ENCODE peak calls at places on chromosomes 12 and 14, in four cellular contexts. One of them, this sample, is unnamed.

GRCh38 chr14:39492267-39492666 is 60.0 kb upstream of the FBXO33 start:
- DNase-seq in A549: peak
- DNase-seq in SK-N-SH: no peak
- DNase-seq in GM12878: no peak
- DNase-seq in this sample: no peak

GRCh38 chr14:62039871-62040270 is 277.7 kb downstream of the SNAPC1 start:
- DNase-seq in A549: no peak
- DNase-seq in SK-N-SH: no peak
- DNase-seq in GM12878: no peak
- DNase-seq in this sample: no peak

GRCh38 chr14:80059041-80059440 is 152.3 kb downstream of the DIO2 start:
- DNase-seq in A549: no peak
- DNase-seq in SK-N-SH: no peak
- DNase-seq in GM12878: no peak
- DNase-seq in this sample: no peak

GRCh38 chr12:11553871-11554533 is 95.5 kb upstream of the ETV6 start:
- DNase-seq in A549: peak
- DNase-seq in SK-N-SH: peak
- DNase-seq in GM12878: peak
- DNase-seq in this sample: peak

GRCh38 chr12:77734489-77734888 is 96.2 kb upstream of the NAV3 start:
- DNase-seq in A549: no peak
- DNase-seq in SK-N-SH: no peak
- DNase-seq in GM12878: no peak
- DNase-seq in this sample: no peak

GRCh38 chr14:35959835-35960234 is 133.7 kb downstream of the BRMS1L start:
- DNase-seq in A549: peak
- DNase-seq in SK-N-SH: no peak
- DNase-seq in GM12878: no peak
- DNase-seq in this sample: no peak

GRCh38 chr12:5783274-5783920 is 161.7 kb downstream of the ANO2 start:
- DNase-seq in A549: no peak
- DNase-seq in SK-N-SH: no peak
- DNase-seq in GM12878: no peak
- DNase-seq in this sample: no peak

GRCh38 chr12:59040651-59041050 is 120.3 kb upstream of the LRIG3 start:
- DNase-seq in A549: peak
- DNase-seq in SK-N-SH: no peak
- DNase-seq in GM12878: no peak
- DNase-seq in this sample: no peak

GRCh38 chr14:97077253-97077653 is 280.1 kb downstream of the VRK1 start:
- DNase-seq in A549: peak
- DNase-seq in SK-N-SH: peak
- DNase-seq in GM12878: peak
- DNase-seq in this sample: no peak

GRCh38 chr12:57888407-57889157 is 42.1 kb upstream of the CTDSP2 start:
- DNase-seq in A549: no peak
- DNase-seq in SK-N-SH: no peak
- DNase-seq in GM12878: no peak
- DNase-seq in this sample: no peak

GRCh38 chr12:124626841-124627502 is 59.6 kb upstream of the NCOR2 start:
- DNase-seq in A549: no peak
- DNase-seq in SK-N-SH: no peak
- DNase-seq in GM12878: no peak
- DNase-seq in this sample: no peak

GRCh38 chr12:107418976-107419375 is 266.6 kb upstream of the PWP1 start:
- DNase-seq in A549: no peak
- DNase-seq in SK-N-SH: no peak
- DNase-seq in GM12878: no peak
- DNase-seq in this sample: no peak

GRCh38 chr14:69107407-69108003 is 45.4 kb downstream of the DCAF5 start:
- DNase-seq in A549: peak
- DNase-seq in SK-N-SH: peak
- DNase-seq in GM12878: peak
- DNase-seq in this sample: peak

GRCh38 chr12:53211476-53212381 is 4.7 kb upstream of the ITGB7 start:
- DNase-seq in A549: peak
- DNase-seq in SK-N-SH: peak
- DNase-seq in GM12878: no peak
- DNase-seq in this sample: no peak

GRCh38 chr12:57813111-57813970 is 5.2 kb downstream of the AVIL start:
- DNase-seq in A549: no peak
- DNase-seq in SK-N-SH: no peak
- DNase-seq in GM12878: no peak
- DNase-seq in this sample: no peak

GRCh38 chr12:122850695-122851350 is 15.6 kb downstream of the HIP1R start:
- DNase-seq in A549: no peak
- DNase-seq in SK-N-SH: peak
- DNase-seq in GM12878: no peak
- DNase-seq in this sample: no peak

GRCh38 chr14:102507026-102507860 is 2.3 kb downstream of the ANKRD9 start:
- DNase-seq in A549: no peak
- DNase-seq in SK-N-SH: no peak
- DNase-seq in GM12878: no peak
- DNase-seq in this sample: no peak

GRCh38 chr12:85779768-85780167 is 56.4 kb downstream of the RASSF9 start:
- DNase-seq in A549: peak
- DNase-seq in SK-N-SH: no peak
- DNase-seq in GM12878: no peak
- DNase-seq in this sample: no peak

GRCh38 chr14:50061664-50062437 is 54.5 kb downstream of the VCPKMT start:
- DNase-seq in A549: no peak
- DNase-seq in SK-N-SH: peak
- DNase-seq in GM12878: peak
- DNase-seq in this sample: peak

GRCh38 chr12:113103756-113104450 is 31.7 kb downstream of the RASAL1 start:
- DNase-seq in A549: peak
- DNase-seq in SK-N-SH: peak
- DNase-seq in GM12878: no peak
- DNase-seq in this sample: peak

GRCh38 chr12:25328082-25328712 is 77.5 kb upstream of the KRAS start:
- DNase-seq in A549: peak
- DNase-seq in SK-N-SH: no peak
- DNase-seq in GM12878: no peak
- DNase-seq in this sample: peak

GRCh38 chr14:92914087-92914656 is 8.8 kb upstream of the CHGA start:
- DNase-seq in A549: no peak
- DNase-seq in SK-N-SH: no peak
- DNase-seq in GM12878: no peak
- DNase-seq in this sample: peak

GRCh38 chr12:50317198-50317597 is 33.9 kb upstream of the LIMA1 start:
- DNase-seq in A549: peak
- DNase-seq in SK-N-SH: no peak
- DNase-seq in GM12878: no peak
- DNase-seq in this sample: no peak

GRCh38 chr12:50309950-50310349 is 26.6 kb upstream of the LIMA1 start:
- DNase-seq in A549: no peak
- DNase-seq in SK-N-SH: no peak
- DNase-seq in GM12878: no peak
- DNase-seq in this sample: no peak

GRCh38 chr12:50313256-50313931 is 30.1 kb upstream of the LIMA1 start:
- DNase-seq in A549: no peak
- DNase-seq in SK-N-SH: no peak
- DNase-seq in GM12878: no peak
- DNase-seq in this sample: no peak

GRCh38 chr12:50315803-50316202 is 32.5 kb upstream of the LIMA1 start:
- DNase-seq in A549: no peak
- DNase-seq in SK-N-SH: no peak
- DNase-seq in GM12878: no peak
- DNase-seq in this sample: no peak

GRCh38 chr12:50314629-50315312 is 31.5 kb upstream of the LIMA1 start:
- DNase-seq in A549: peak
- DNase-seq in SK-N-SH: peak
- DNase-seq in GM12878: no peak
- DNase-seq in this sample: peak
- TF ChIP-seq PBX3 in A549: no peak
- TF ChIP-seq PBX3 in SK-N-SH: no peak
- TF ChIP-seq PBX3 in GM12878: no peak
- TF ChIP-seq PBX3 in this sample: no peak

DNA sequence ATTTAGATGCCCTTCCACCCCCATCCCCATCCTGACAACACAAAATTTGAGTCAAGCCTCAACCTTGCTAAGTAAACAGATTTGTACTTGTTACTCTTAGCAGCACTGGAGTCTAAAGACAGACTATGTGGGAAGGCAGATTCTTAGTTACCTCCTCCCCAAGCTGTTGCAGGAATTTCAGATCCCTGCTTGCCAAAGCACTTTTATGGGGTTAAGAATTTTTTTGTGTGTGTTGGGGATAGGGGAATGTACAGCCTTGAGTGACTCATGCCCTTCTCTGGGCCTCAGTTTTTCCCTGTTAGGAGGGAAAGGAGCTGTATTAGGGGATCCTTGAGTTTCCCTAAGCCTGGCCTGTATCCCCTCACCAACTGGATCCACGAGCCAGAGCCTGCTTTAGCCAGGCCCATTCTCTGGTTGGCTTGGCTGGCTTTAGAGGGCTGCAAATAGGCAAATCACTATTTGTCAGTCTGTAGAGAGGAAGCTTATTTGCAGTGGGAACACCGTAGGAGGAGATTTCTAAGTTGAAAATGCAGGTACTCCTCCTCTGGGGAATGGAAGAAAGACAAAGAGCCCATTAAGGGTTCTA is 27.7 kb upstream of the RNU6-8 start:
- DNase-seq in A549: peak
- DNase-seq in SK-N-SH: no peak
- DNase-seq in GM12878: no peak
- DNase-seq in this sample: no peak
- TF ChIP-seq PBX3 in A549: no peak
- TF ChIP-seq PBX3 in SK-N-SH: peak
- TF ChIP-seq PBX3 in GM12878: no peak
- TF ChIP-seq PBX3 in this sample: no peak

GRCh38 chr14:78790262-78790661 is 620.1 kb downstream of the NRXN3 start:
- DNase-seq in A549: peak
- DNase-seq in SK-N-SH: no peak
- DNase-seq in GM12878: no peak
- DNase-seq in this sample: no peak
- TF ChIP-seq PBX3 in A549: no peak
- TF ChIP-seq PBX3 in SK-N-SH: no peak
- TF ChIP-seq PBX3 in GM12878: no peak
- TF ChIP-seq PBX3 in this sample: no peak

DNA sequence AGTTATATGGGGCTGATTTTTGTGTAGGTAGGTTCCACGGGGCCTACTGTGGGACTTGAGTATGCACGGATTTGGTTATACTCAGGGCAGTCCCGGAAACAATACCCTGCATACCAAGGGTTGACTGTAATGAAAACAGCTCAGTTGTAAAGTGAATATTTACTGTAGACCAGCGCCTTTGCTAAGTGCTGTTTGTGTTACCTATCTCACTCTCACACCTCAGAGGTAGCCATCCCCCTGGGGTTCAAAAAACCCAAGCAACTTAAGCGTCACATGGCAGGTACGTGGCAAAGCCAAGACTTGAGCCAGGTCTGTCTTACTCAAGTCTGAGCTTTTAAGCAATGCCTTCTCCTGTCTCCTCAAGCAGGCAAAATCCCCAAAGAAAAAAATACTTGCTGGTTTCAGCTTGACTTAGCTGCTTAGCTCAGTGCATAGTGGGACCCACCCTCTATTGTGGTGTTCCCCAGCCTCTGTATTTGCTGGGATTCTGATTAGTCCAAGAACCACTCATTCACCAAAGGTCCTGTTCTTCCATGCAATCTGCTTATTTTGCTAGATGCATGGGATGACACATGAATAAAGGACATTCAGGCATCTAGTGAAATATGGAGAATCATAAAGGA is 34.2 kb upstream of the STRN3 start:
- DNase-seq in A549: no peak
- DNase-seq in SK-N-SH: no peak
- DNase-seq in GM12878: no peak
- DNase-seq in this sample: no peak
- TF ChIP-seq PBX3 in A549: no peak
- TF ChIP-seq PBX3 in SK-N-SH: no peak
- TF ChIP-seq PBX3 in GM12878: no peak
- TF ChIP-seq PBX3 in this sample: no peak

GRCh38 chr12:71504471-71504852 is 64.9 kb downstream of the LGR5 start:
- DNase-seq in A549: no peak
- DNase-seq in SK-N-SH: no peak
- DNase-seq in GM12878: no peak
- DNase-seq in this sample: no peak
- TF ChIP-seq PBX3 in A549: no peak
- TF ChIP-seq PBX3 in SK-N-SH: no peak
- TF ChIP-seq PBX3 in GM12878: no peak
- TF ChIP-seq PBX3 in this sample: no peak

This sample was measured in HepG2.